ENCODE peak calls at places on chromosome 5, in seven cellular contexts. C is bronchial epithelial cell; O is renal cortical epithelial cell; W is CD8-positive, alpha-beta memory T cell; Q is AG04450; J is stimulated activated CD4-positive, alpha-beta T cell treated with anti-CD3 and anti-CD28 coated beads, Interleukin-15, amount 100 ng/mL, for 48 hours; X is ELF-1. K is an unnamed sample.

GRCh38 chr5:1948663-1949191 is 66.0 kb upstream of the IRX4 start:
- DNase-seq in C (peak), J (no peak), W (no peak), X (no peak), Q (no peak), O (no peak), K (no peak)

GRCh38 chr5:138936-139335 is 47.0 kb downstream of the PLEKHG4B start:
- DNase-seq in J (no peak), O (no peak), Q (no peak), X (no peak), W (no peak), C (no peak), K (no peak)

GRCh38 chr5:114335391-114335790 is 26.5 kb upstream of the KCNN2 start:
- DNase-seq in O (no peak), Q (no peak), W (no peak), X (no peak), C (no peak), J (no peak), K (no peak)

GRCh38 chr5:54517174-54517511 is 416 bp upstream of the SNX18 start:
- DNase-seq in O (peak), C (no peak), W (no peak), J (no peak), Q (no peak), X (no peak), K (no peak)

GRCh38 chr5:169728-170094 is 21.6 kb upstream of the LRRC14B start:
- DNase-seq in C (no peak), X (no peak), J (no peak), W (no peak), O (no peak), Q (no peak), K (no peak)

GRCh38 chr5:179427032-179427675 is 81.9 kb upstream of the ADAMTS2 start:
- DNase-seq in C (no peak), X (no peak), Q (no peak), J (no peak), O (no peak), W (no peak), K (no peak)

GRCh38 chr5:16744164-16744880 is 127.5 kb upstream of the RETREG1 start:
- DNase-seq in W (no peak), X (peak), Q (no peak), J (no peak), O (no peak), C (peak), K (no peak)

GRCh38 chr5:30099634-30100033 is 1093.9 kb upstream of the CDH6 start:
- DNase-seq in J (no peak), C (no peak), Q (no peak), W (no peak), O (no peak), X (no peak), K (no peak)

GRCh38 chr5:10335711-10336470 is 17.6 kb upstream of the MARCHF6 start:
- DNase-seq in Q (no peak), C (no peak), W (no peak), O (no peak), J (no peak), X (peak), K (no peak)

GRCh38 chr5:176820937-176821336 is 10.6 kb downstream of the UNC5A start:
- DNase-seq in C (peak), J (no peak), Q (no peak), W (no peak), O (no peak), X (no peak), K (no peak)

GRCh38 chr5:138488481-138488945 is 23.2 kb downstream of the EGR1 start:
- DNase-seq in C (peak), O (peak), X (no peak), W (no peak), Q (no peak), J (no peak), K (no peak)

GRCh38 chr5:45385321-45386058 is 310.7 kb downstream of the HCN1 start:
- DNase-seq in J (no peak), W (no peak), O (peak), Q (no peak), X (no peak), C (peak), K (no peak)

GRCh38 chr5:39521098-39521860 is 96.5 kb upstream of the DAB2 start:
- DNase-seq in J (no peak), O (no peak), X (no peak), W (no peak), C (no peak), Q (no peak), K (no peak)

GRCh38 chr5:158519433-158520025 is 580.2 kb downstream of the EBF1 start:
- DNase-seq in Q (no peak), J (no peak), C (no peak), O (no peak), X (no peak), W (no peak), K (no peak)

GRCh38 chr5:110386782-110387181 is 339.7 kb downstream of the TMEM232 start:
- DNase-seq in C (no peak), W (no peak), X (peak), O (peak), Q (no peak), J (no peak), K (no peak)

GRCh38 chr5:151384106-151384505 is 36.7 kb upstream of the SLC36A2 start:
- DNase-seq in X (no peak), J (no peak), O (peak), C (peak), W (no peak), Q (no peak), K (no peak)

K was measured in activated T-helper 2 cell treated with anti-CD3 and anti-CD28 coated beads, Interferon-gamma antibody, Interleukin-2, Interleukin-4, amounts not matched to agents 10 μg/mL and 5 μg/mL and 100 μg/mL, durations not matched to agents 14 hours and 24 hours and 36 hours.